ENCODE peak calls at places on chromosome X, in eight cellular contexts. N, A, X, B, Z, G, W and Q are unnamed samples.
A peak's percentile ranks its signal among the peaks of the same experiment; 100 is the strongest.

GRCh38 chrX:50281253-50281652 is 76.7 kb downstream of the CCNB3 start:
- DNase-seq in G (no peak), X (no peak), B (no peak), W (no peak), Z (no peak), N (no peak), A (no peak), Q (no peak)

GRCh38 chrX:102863735-102864134 is 73.3 kb upstream of the RAB40AL start:
- DNase-seq in B (peak; percentile 73), G (peak; percentile 77), A (peak; percentile 55), X (peak; percentile 70), N (peak; percentile 71), Z (peak; percentile 73), W (peak; percentile 92), Q (peak; percentile 88)

GRCh38 chrX:146456058-146456457 is 353.5 kb upstream of the CXorf51B start:
- DNase-seq in A (no peak), Z (no peak), X (peak; percentile 3), B (no peak), N (no peak), G (no peak), W (no peak), Q (no peak)

GRCh38 chrX:100410083-100410590 is at the start of gene PCDH19:
- DNase-seq in G (no peak), N (peak; percentile 72), W (peak; percentile 59), X (peak; percentile 70), A (peak; percentile 26), B (no peak), Z (peak; percentile 56), Q (no peak)

GRCh38 chrX:105461013-105461412 is 240.5 kb upstream of the TEX13A start:
- DNase-seq in G (no peak), B (no peak), W (no peak), A (no peak), X (no peak), N (no peak), Z (no peak), Q (no peak)

GRCh38 chrX:17414839-17415238 is 39.8 kb downstream of the NHS start:
- DNase-seq in N (no peak), A (peak; percentile 42), B (peak; percentile 41), Z (peak; percentile 15), X (peak; percentile 27), W (peak; percentile 52), G (peak; percentile 13), Q (peak; percentile 59)

GRCh38 chrX:68186552-68187262 is 246.6 kb downstream of the OPHN1 start:
- DNase-seq in A (no peak), B (no peak), W (no peak), N (peak; percentile 30), X (no peak), Z (no peak), G (no peak), Q (no peak)

GRCh38 chrX:15530318-15530717 is 29.7 kb downstream of the BMX start:
- DNase-seq in A (no peak), Z (no peak), N (no peak), G (no peak), W (no peak), X (peak; percentile 12), B (no peak), Q (no peak)

GRCh38 chrX:776529-777230 is 146.1 kb downstream of the SHOX start:
- DNase-seq in N (no peak), B (no peak), A (no peak), X (no peak), W (peak; percentile 7), Z (no peak), G (peak; percentile 58), Q (no peak)

GRCh38 chrX:12497832-12498591 is 293.2 kb upstream of the PRPS2 start:
- DNase-seq in A (no peak), G (no peak), W (peak; percentile 9), B (no peak), N (no peak), X (peak; percentile 49), Z (no peak), Q (no peak)

GRCh38 chrX:19682712-19683331 is 167.5 kb upstream of the MAP3K15 start:
- DNase-seq in X (peak; percentile 53), B (peak; percentile 63), G (no peak), A (no peak), Z (peak; percentile 54), W (peak; percentile 44), N (peak; percentile 94), Q (peak; percentile 82)

GRCh38 chrX:13863326-13863725 is 46.4 kb upstream of the GPM6B start:
- DNase-seq in Z (no peak), N (no peak), X (no peak), G (no peak), B (no peak), W (no peak), A (no peak), Q (no peak)

GRCh38 chrX:13864264-13864663 is 47.4 kb upstream of the GPM6B start:
- DNase-seq in Z (no peak), G (no peak), A (no peak), N (peak; percentile 30), X (no peak), W (no peak), B (no peak), Q (no peak)

DNA sequence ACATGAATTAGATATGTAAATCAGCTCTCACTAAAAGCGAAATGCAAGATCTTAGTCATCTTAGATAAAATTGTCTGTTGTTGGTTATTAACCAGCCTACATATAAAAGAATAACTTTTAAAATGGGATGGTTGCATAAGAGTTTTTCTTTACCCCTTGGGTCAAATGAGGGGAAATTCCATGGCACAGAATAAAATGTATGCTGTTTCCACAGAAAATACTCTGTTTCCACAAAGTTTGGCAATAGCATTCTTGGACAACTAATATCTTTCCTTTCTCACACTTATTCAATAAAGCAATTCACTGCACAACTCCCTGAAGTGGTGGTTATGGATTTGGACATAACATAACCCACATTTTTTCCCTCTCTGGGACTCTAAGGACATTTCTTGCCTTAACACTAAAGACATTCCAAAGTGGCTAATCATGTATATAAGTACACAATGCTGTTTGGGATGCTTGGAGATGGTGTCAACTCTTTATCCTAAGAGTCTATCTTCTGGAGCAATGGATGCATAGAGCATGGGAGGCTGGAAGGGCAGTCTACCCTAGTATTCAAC is 51.7 kb upstream of the GPM6B start:
- DNase-seq in X (no peak), G (no peak), A (no peak), Z (no peak), N (peak; percentile 58), W (no peak), B (no peak), Q (no peak)
- H3K27ac ChIP-seq in X (no peak overlapping the region), G (no peak overlapping the region), A (no peak overlapping the region), Z (no peak overlapping the region), N (peak overlapping the region; percentile 27), W (no peak overlapping the region), B (no peak overlapping the region), Q (no peak overlapping the region)

GRCh38 chrX:66007851-66008250 is 32.0 kb downstream of the VSIG4 start:
- DNase-seq in A (no peak), Z (no peak), N (no peak), W (no peak), G (no peak), X (no peak), B (no peak), Q (no peak)
- H3K4me1 ChIP-seq in A (no peaks in the 10 kb centered on the region), Z (no peaks in the 10 kb centered on the region), N (no peaks in the 10 kb centered on the region), W (no peaks in the 10 kb centered on the region), G (no peaks in the 10 kb centered on the region), X (no peaks in the 10 kb centered on the region), B (no peaks in the 10 kb centered on the region), Q (no peaks in the 10 kb centered on the region)

GRCh38 chrX:151984891-151985290 is 10.4 kb upstream of the GABRE start:
- DNase-seq in X (no peak), W (no peak), A (no peak), Z (no peak), B (no peak), N (peak; percentile 30), G (no peak), Q (no peak)
- H3K27ac ChIP-seq in X (no peak overlapping the region), W (no peak overlapping the region), A (no peak overlapping the region), Z (peak overlapping the region; percentile 26), B (peak overlapping the region; percentile 96), N (peak overlapping the region; percentile 89), G (peak overlapping the region; percentile 92), Q (no peak overlapping the region)

DNA sequence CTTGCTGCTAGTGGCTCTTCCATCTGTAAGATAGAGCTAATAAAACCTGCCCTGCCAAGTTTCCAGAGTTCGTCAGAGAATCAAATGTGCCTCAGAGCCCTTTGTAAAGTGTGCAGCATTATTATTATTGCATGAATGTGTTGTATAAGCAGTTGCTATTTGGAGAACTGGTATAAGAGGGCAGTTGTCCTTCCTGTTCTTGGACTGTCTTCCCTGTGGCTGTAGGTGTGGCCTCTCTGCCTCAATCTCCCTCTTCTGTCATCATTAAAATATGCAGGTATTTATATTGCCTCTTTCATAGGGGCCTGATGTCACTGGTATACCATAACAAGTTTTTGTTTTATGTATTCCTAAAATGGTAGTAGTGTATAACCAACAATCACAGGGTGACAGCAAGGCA is 3.8 kb downstream of the MTM1 start:
- DNase-seq in A (no peak), G (no peak), X (no peak), N (peak; percentile 3), Z (no peak), W (no peak), B (no peak), Q (no peak)
- H3K4me1 ChIP-seq in A (no peaks in the 10 kb centered on the region), G (peaks cover 77% of the 10 kb centered on the region), X (peaks cover 39% of the 10 kb centered on the region), N (peaks cover 14% of the 10 kb centered on the region), Z (peaks cover 3% of the 10 kb centered on the region), W (peaks cover 31% of the 10 kb centered on the region), B (peaks cover 54% of the 10 kb centered on the region), Q (no peaks in the 10 kb centered on the region)

GRCh38 chrX:125203379-125203736 is 116.3 kb upstream of the TEX13C start:
- DNase-seq in X (peak; percentile 23), Z (no peak), A (no peak), N (peak; percentile 2), G (no peak), W (no peak), B (no peak), Q (no peak)
- H3K27ac ChIP-seq in X (no peak overlapping the region), Z (no peak overlapping the region), A (no peak overlapping the region), N (no peak overlapping the region), G (no peak overlapping the region), W (no peak overlapping the region), B (no peak overlapping the region), Q (no peak overlapping the region)

GRCh38 chrX:108028854-108029253 is 16.0 kb upstream of the VSIG1 start:
- DNase-seq in W (no peak), N (no peak), B (no peak), X (no peak), G (no peak), A (no peak), Z (no peak), Q (no peak)
- H3K4me1 ChIP-seq in W (no peaks in the 10 kb centered on the region), N (no peaks in the 10 kb centered on the region), B (peaks cover 10% of the 10 kb centered on the region), X (no peaks in the 10 kb centered on the region), G (peaks cover 10% of the 10 kb centered on the region), A (no peaks in the 10 kb centered on the region), Z (no peaks in the 10 kb centered on the region), Q (no peaks in the 10 kb centered on the region)

DNA sequence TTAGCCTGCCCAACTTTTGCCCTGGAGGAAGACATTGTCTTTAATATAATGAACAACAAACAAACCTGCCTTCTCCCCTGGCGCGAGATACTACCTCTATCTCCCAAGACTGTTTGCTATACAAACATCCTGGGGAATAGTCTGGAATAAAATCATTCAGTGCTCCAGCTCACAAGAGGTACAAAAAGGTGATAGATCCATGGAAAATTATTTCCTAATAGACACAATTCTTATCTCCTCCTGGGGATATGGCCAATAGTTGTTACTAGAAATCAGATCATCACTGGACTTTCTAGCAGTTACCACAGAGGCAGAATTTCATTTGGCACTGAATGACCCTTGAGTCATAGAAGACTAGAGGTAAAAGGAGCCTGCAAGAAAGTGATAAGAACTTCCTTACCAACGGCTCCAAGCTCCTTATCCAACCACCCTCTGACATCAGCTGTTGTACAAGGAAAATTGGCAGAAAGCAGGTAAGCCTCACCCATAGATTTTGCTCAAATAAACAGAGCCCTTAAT is 38.1 kb downstream of the MID1 start:
- DNase-seq in W (no peak), A (no peak), G (no peak), X (no peak), N (peak; percentile 31), Z (no peak), B (no peak), Q (no peak)
- H3K27ac ChIP-seq in W (no peak overlapping the region), A (no peak overlapping the region), G (peak overlapping the region; percentile 30), X (no peak overlapping the region), N (no peak overlapping the region), Z (no peak overlapping the region), B (no peak overlapping the region), Q (no peak overlapping the region)